ENCODE peak calls at places on chromosomes 16 and 17, in seven cellular contexts. X, L, W, C, T, R and Y are unnamed samples.

GRCh38 chr16:14449790-14450463 is 180.1 kb downstream of the PARN start:
- DNase-seq in X (no peak), W (no peak), L (no peak), R (no peak), C (peak; percentile 78), T (no peak), Y (no peak)

GRCh38 chr17:81341347-81342061 is 46.4 kb upstream of the SLC38A10 start:
- DNase-seq in T (no peak), C (peak; percentile 50), L (no peak), X (peak; percentile 58), R (no peak), W (no peak), Y (no peak)

GRCh38 chr17:78674156-78674555 is 97.0 kb upstream of the DNAH17 start:
- DNase-seq in X (no peak), L (no peak), T (no peak), W (no peak), C (no peak), R (no peak), Y (no peak)

GRCh38 chr16:57299009-57299718 is 14.7 kb upstream of the PLLP start:
- DNase-seq in C (no peak), X (no peak), W (no peak), R (peak; percentile 75), L (peak; percentile 62), T (peak; percentile 79), Y (peak; percentile 91)

GRCh38 chr16:31507617-31507928 is 618 bp downstream of the RUSF1 start:
- DNase-seq in C (no peak), L (no peak), T (no peak), R (no peak), X (no peak), W (no peak), Y (no peak)

GRCh38 chr16:66574081-66574480 is 5.2 kb upstream of the CMTM2 start:
- DNase-seq in C (peak; percentile 37), W (no peak), X (no peak), L (no peak), T (no peak), R (no peak), Y (no peak)

GRCh38 chr17:59440757-59441458 is 109.5 kb downstream of the YPEL2 start:
- DNase-seq in X (peak; percentile 93), C (peak; percentile 95), R (peak; percentile 74), W (peak; percentile 93), T (peak; percentile 91), L (peak; percentile 96), Y (peak; percentile 89)

GRCh38 chr17:6107791-6108190 is 37.6 kb downstream of the WSCD1 start:
- DNase-seq in T (no peak), R (no peak), C (no peak), X (no peak), L (no peak), W (no peak), Y (no peak)

GRCh38 chr16:49699718-49700117 is 156.2 kb downstream of the ZNF423 start:
- DNase-seq in W (no peak), X (no peak), R (no peak), T (no peak), C (no peak), L (no peak), Y (no peak)

GRCh38 chr17:35117984-35118383 is 1.7 kb downstream of the RAD51D start:
- DNase-seq in W (no peak), L (no peak), T (peak; percentile 25), X (no peak), R (peak; percentile 34), C (peak; percentile 36), Y (peak; percentile 54)
- TF ChIP-seq CTCF in W (no peak), L (no peak), T (peak; percentile 54), X (peak; percentile 5), R (peak; percentile 64), C (peak; percentile 18), Y (peak; percentile 24)

DNA sequence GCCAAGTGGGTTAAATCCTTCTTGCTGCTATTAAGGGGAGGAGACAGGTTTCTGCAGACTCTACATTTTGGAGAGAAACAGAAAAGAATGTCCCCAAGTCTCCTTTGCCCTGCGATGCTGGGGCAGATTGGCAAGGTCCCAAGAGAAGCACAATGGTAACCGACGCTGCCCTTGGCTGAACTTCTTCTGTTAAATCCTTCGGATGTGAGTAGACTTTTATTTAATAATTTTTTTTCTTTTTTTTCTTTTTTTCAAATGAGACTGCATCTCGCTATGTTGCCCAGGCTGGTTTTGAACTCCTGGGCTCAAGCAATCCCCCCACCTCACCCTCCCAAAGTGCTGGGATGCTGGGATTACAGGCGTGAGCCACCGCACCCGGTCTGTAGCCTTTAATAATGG is 13.9 kb downstream of the ATP5PD start:
- DNase-seq in W (peak; percentile 65), C (peak; percentile 26), R (no peak), L (no peak), X (no peak), T (peak; percentile 16), Y (peak; percentile 55)
- H3K4me3 ChIP-seq in W (no peak overlapping the region), C (peak overlapping the region; percentile 67), R (no peak overlapping the region), L (peak overlapping the region; percentile 81), X (peak overlapping the region; percentile 94), T (peak overlapping the region; percentile 95), Y (peak overlapping the region; percentile 85)

GRCh38 chr17:79940381-79941087 is 95.1 kb downstream of the TBC1D16 start:
- DNase-seq in W (no peak), R (no peak), X (no peak), L (no peak), T (no peak), C (no peak), Y (no peak)
- H3K36me3 ChIP-seq in W (no peaks in the 10 kb centered on the region), R (peaks cover 10% of the 10 kb centered on the region), X (no peaks in the 10 kb centered on the region), L (peaks cover 19% of the 10 kb centered on the region), T (peaks cover 12% of the 10 kb centered on the region), C (no peaks in the 10 kb centered on the region), Y (peaks cover 8% of the 10 kb centered on the region)

DNA sequence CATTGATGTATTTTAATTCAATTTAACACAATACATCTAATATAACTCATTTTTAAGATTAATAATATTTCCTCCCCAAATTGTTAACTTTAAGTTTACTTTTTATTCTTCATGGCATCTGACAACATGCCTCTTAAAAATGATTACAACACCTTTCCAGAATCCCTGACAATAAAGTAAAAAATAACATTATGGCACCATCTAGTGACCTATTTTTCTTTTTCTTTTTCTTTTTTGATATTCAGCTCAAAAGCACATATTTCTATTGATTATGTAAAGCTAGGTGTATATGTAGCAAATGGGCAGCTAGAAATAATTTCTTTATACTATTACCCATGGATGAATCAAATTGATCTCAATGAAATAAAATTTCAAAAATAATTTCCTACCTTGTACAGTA is 834.3 kb upstream of the CDH8 start:
- DNase-seq in W (no peak), C (no peak), X (no peak), R (no peak), L (no peak), T (no peak), Y (no peak)
- TF ChIP-seq CTCF in W (no peak), C (no peak), X (peak; percentile 28), R (no peak), L (no peak), T (no peak), Y (peak; percentile 30)

DNA sequence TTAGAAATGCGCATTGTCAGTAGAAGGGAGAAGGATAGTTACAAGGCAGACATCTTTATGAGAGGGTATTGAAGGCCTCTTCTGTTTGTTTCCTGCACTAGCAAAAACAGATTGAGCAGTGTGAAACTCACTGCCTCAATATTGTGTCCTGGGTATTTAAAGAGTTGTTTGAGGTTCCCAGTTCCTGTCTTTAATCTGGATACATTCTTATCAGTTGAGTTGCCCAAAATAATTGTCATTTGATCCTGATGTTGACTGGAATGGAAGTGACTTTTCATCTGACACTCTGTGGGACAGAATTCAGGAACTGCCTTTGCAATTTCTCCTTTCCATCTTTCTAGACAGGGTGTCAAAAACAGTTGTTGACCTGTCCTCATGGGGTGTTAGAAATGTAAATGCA is 1.7 kb downstream of the ATP6V0A1 start:
- DNase-seq in X (no peak), T (no peak), L (no peak), C (no peak), W (no peak), R (no peak), Y (no peak)
- H3K4me3 ChIP-seq in X (no peak overlapping the region), T (peak overlapping the region; percentile 81), L (peak overlapping the region; percentile 97), C (no peak overlapping the region), W (no peak overlapping the region), R (no peak overlapping the region), Y (peak overlapping the region; percentile 59)

GRCh38 chr16:19490619-19491018 is 31.3 kb downstream of the GDE1 start:
- DNase-seq in T (no peak), X (no peak), R (no peak), W (no peak), L (no peak), C (no peak), Y (no peak)
- H3K36me3 ChIP-seq in T (no peaks in the 10 kb centered on the region), X (no peaks in the 10 kb centered on the region), R (no peaks in the 10 kb centered on the region), W (no peaks in the 10 kb centered on the region), L (no peaks in the 10 kb centered on the region), C (no peaks in the 10 kb centered on the region), Y (no peaks in the 10 kb centered on the region)